ENCODE peak calls at places on chromosomes 16 and 17, in nine cellular contexts. J, B, U, Z, O, X, E, W and V are unnamed samples.

GRCh38 chr16:83701494-83701893 is 106.3 kb upstream of the HSBP1 start:
- DNase-seq in Z (no peak), O (no peak), J (no peak), X (peak), U (no peak), W (no peak), B (peak), E (no peak), V (no peak)

GRCh38 chr16:66161942-66162341 is 204.5 kb upstream of the CDH5 start:
- DNase-seq in B (no peak), E (no peak), O (no peak), U (no peak), W (no peak), J (no peak), X (no peak), Z (no peak), V (no peak)

GRCh38 chr16:12716658-12717057 is 87.0 kb downstream of the CPPED1 start:
- DNase-seq in J (no peak), B (no peak), Z (no peak), O (no peak), E (no peak), U (no peak), W (no peak), X (no peak), V (no peak)

GRCh38 chr17:9959377-9959981 is 54.4 kb upstream of the RCVRN start:
- DNase-seq in W (peak), X (peak), U (no peak), Z (peak), E (peak), O (peak), J (no peak), B (peak), V (no peak)

GRCh38 chr16:80303691-80304090 is 237.1 kb upstream of the DYNLRB2 start:
- DNase-seq in B (no peak), W (no peak), X (no peak), J (no peak), Z (no peak), U (no peak), O (no peak), E (no peak), V (no peak)

GRCh38 chr17:3818786-3819185 is 17.8 kb upstream of the ITGAE start:
- DNase-seq in O (no peak), W (no peak), B (no peak), U (no peak), E (no peak), J (no peak), X (no peak), Z (no peak), V (no peak)

GRCh38 chr17:47866941-47867340 is 16.0 kb upstream of the SP6 start:
- DNase-seq in Z (no peak), W (no peak), E (no peak), U (no peak), J (no peak), X (no peak), O (no peak), B (no peak), V (no peak)

GRCh38 chr16:78258651-78259050 is 159.2 kb downstream of the WWOX start:
- DNase-seq in X (no peak), O (no peak), J (no peak), Z (no peak), B (no peak), U (no peak), W (no peak), E (no peak), V (no peak)

GRCh38 chr16:79648846-79649245 is 48.3 kb upstream of the MAF start:
- DNase-seq in U (no peak), O (no peak), J (no peak), X (no peak), E (no peak), W (no peak), Z (no peak), B (no peak), V (no peak)

GRCh38 chr17:39705786-39706348 is 6.0 kb downstream of the ERBB2 start:
- DNase-seq in J (no peak), W (peak), O (no peak), Z (no peak), U (peak), X (peak), B (peak), E (no peak), V (no peak)

GRCh38 chr17:18921912-18922451 is 30.0 kb upstream of the SLC5A10 start:
- DNase-seq in W (peak), E (no peak), O (no peak), Z (no peak), B (peak), X (no peak), J (no peak), U (no peak), V (no peak)

GRCh38 chr17:34389343-34389742 is 26.3 kb upstream of the CCL1 start:
- DNase-seq in X (no peak), U (no peak), B (no peak), W (peak), Z (no peak), J (no peak), E (no peak), O (no peak), V (no peak)

GRCh38 chr17:12744298-12744697 is 45.0 kb upstream of the ARHGAP44 start:
- DNase-seq in Z (no peak), J (no peak), O (no peak), W (no peak), B (no peak), U (peak), E (no peak), X (no peak), V (no peak)

GRCh38 chr16:1779234-1779701 is 3.1 kb downstream of the SPSB3 start:
- DNase-seq in U (no peak), E (no peak), X (no peak), J (no peak), Z (no peak), W (no peak), O (no peak), B (no peak), V (no peak)

GRCh38 chr17:19368119-19368660 is 5.7 kb upstream of the B9D1 start:
- DNase-seq in X (no peak), W (no peak), B (no peak), J (no peak), E (no peak), O (no peak), Z (no peak), U (no peak), V (no peak)

GRCh38 chr17:48752399-48753288 is 24.1 kb upstream of the HOXB13 start:
- DNase-seq in U (no peak), O (no peak), X (peak), W (no peak), J (no peak), B (no peak), E (no peak), Z (no peak), V (no peak)

GRCh38 chr16:55842369-55843104 is 9.6 kb upstream of the CES1 start:
- DNase-seq in E (no peak), W (no peak), U (no peak), B (peak), Z (no peak), X (peak), O (no peak), J (no peak), V (no peak)

GRCh38 chr17:35297666-35298065 is 54.8 kb downstream of the SLFN5 start:
- DNase-seq in W (no peak), E (no peak), U (no peak), O (no peak), Z (no peak), B (no peak), J (no peak), X (no peak), V (no peak)

GRCh38 chr17:5545051-5545987 is 39.0 kb downstream of the NLRP1 start:
- DNase-seq in U (no peak), B (no peak), E (no peak), J (no peak), Z (no peak), W (no peak), O (no peak), X (no peak), V (peak)

GRCh38 chr17:50149425-50150353 is 788 bp downstream of the PPP1R9B start:
- DNase-seq in U (peak), E (no peak), O (no peak), W (peak), X (peak), B (peak), Z (no peak), J (no peak), V (no peak)

GRCh38 chr16:8908779-8909468 is 26.8 kb downstream of the LITAFD start:
- DNase-seq in E (no peak), O (no peak), W (no peak), Z (no peak), B (no peak), U (no peak), X (no peak), J (no peak), V (peak)

GRCh38 chr17:32998893-32999240 is 7.2 kb downstream of the SPACA3 start:
- DNase-seq in W (no peak), Z (no peak), J (no peak), X (no peak), O (no peak), U (no peak), E (no peak), B (no peak), V (no peak)

GRCh38 chr17:32481193-32481592 is 5.6 kb upstream of the CDK5R1 start:
- DNase-seq in X (no peak), Z (no peak), J (no peak), O (no peak), W (no peak), B (no peak), E (no peak), U (no peak), V (no peak)

GRCh38 chr17:49645654-49646053 is 32.2 kb downstream of the SPOP start:
- DNase-seq in E (no peak), O (no peak), Z (no peak), U (no peak), J (no peak), W (no peak), X (no peak), B (no peak), V (no peak)

GRCh38 chr17:59093702-59094231 is 12.9 kb downstream of the TRIM37 start:
- DNase-seq in U (peak), J (no peak), W (peak), B (peak), O (no peak), E (no peak), X (no peak), Z (peak), V (no peak)

GRCh38 chr17:29504711-29505110 is 62.1 kb downstream of the ABHD15 start:
- DNase-seq in Z (no peak), U (no peak), X (no peak), E (no peak), J (no peak), O (no peak), W (no peak), B (no peak), V (no peak)

GRCh38 chr17:49431743-49432142 is 17.1 kb upstream of the PHB1 start:
- DNase-seq in U (no peak), X (no peak), W (no peak), E (no peak), Z (no peak), J (no peak), O (no peak), B (no peak), V (no peak)

GRCh38 chr17:79838541-79839274 is 532 bp downstream of the CBX4 start:
- DNase-seq in W (peak), X (peak), E (no peak), U (no peak), B (peak), Z (no peak), O (peak), J (no peak), V (peak)

GRCh38 chr17:28895794-28896447 is 1.6 kb downstream of the FLOT2 start:
- DNase-seq in W (no peak), E (no peak), B (no peak), O (no peak), X (no peak), J (no peak), Z (no peak), U (no peak), V (no peak)

GRCh38 chr17:7909080-7909479 is 7.0 kb downstream of the RNF227 start:
- DNase-seq in O (no peak), J (no peak), U (no peak), X (no peak), Z (no peak), W (no peak), B (no peak), E (no peak), V (no peak)

GRCh38 chr17:62614142-62614541 is 13.3 kb upstream of the MRC2 start:
- DNase-seq in J (no peak), O (no peak), X (no peak), U (no peak), E (no peak), W (no peak), Z (no peak), B (no peak), V (peak)

GRCh38 chr17:4097165-4097960 is 45.5 kb downstream of the ZZEF1 start:
- DNase-seq in E (no peak), J (no peak), O (no peak), U (no peak), B (no peak), Z (no peak), X (no peak), W (no peak), V (no peak)

DNA sequence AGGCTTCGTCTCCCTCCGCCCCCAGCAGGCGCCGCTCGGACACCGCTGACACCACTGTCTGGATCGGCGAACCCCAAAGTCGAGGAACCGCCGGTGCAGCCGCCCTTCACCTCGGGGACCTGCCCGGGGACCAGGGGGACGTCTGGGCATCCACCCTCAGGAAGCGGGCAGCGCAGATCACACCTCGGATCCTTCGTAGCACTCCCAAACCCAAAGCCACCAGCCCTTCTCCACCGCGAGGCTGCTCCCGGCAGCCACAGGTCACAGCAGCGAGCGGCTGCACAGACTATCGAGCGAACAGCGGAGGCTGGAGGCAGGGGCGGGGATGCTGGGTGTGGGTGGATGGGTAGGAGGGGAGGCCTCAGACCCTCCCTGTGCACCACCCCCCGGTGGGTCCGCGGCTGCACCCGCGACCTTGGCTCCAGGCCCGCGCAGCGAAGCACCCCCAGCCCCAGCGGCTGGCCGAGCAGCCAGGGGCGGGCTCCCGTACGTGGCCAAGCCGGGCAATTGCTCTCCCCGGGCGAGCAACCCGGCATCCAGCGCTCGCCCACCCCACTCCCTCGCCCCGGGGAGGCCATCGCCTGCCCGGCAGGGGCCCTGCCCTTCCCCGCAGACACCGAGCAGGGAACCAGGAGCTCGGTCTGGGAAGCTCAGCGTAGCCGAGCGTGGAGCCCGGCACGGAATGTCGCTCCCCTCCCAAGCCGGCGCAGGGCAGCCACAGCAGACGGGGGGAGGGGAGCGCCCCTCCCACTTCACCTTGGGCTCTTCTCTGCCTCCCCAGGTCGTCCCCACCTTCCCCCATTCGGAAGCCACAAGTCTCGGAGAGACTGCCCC is 1.0 kb downstream of the SDK2 start:
- DNase-seq in B (no peak), O (peak), U (peak), J (no peak), E (no peak), Z (no peak), X (peak), W (peak), V (no peak)
- TF ChIP-seq CTCF in B (no peak), O (no peak), U (peak), J (peak), E (no peak), Z (no peak), X (no peak), W (no peak), V (no peak)

DNA sequence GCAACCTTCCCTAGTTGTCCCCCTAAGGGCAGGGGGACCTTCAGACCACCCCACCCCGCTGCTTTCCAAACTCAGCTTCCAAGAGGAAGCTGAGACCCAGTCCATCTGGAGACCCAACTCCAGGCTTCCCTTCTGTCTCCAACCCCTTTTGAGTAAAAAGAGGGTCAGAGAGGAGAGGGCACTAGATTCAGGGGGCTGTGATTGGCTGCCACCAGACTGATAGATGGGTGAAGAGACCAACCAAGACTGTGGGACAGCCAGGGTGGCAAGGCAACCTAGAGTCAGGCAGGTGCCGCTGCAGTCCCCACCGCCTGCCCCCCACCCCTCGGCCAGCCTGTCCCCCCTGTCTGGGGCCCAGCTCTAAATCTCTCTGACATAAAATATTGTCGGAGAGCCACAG is 92.5 kb downstream of the SDK2 start:
- DNase-seq in E (no peak), Z (no peak), J (no peak), W (no peak), X (no peak), O (no peak), U (no peak), B (no peak), V (no peak)
- H3K4me3 ChIP-seq in E (no peak), Z (no peak), J (peak), W (no peak), X (no peak), O (no peak), U (no peak), B (no peak), V (no peak)

GRCh38 chr16:87556941-87557459 is 45.3 kb upstream of the JPH3 start:
- DNase-seq in W (no peak), O (peak), Z (peak), X (no peak), J (no peak), E (no peak), B (no peak), U (peak), V (no peak)

GRCh38 chr16:87553174-87553573 is 49.1 kb upstream of the JPH3 start:
- DNase-seq in Z (no peak), E (no peak), U (no peak), X (no peak), B (no peak), W (no peak), O (no peak), J (no peak), V (no peak)

GRCh38 chr16:87552772-87553171 is 49.5 kb upstream of the JPH3 start:
- DNase-seq in J (no peak), W (no peak), E (no peak), U (no peak), X (no peak), B (no peak), O (no peak), Z (no peak), V (no peak)

GRCh38 chr16:87554754-87555427 is 47.4 kb upstream of the JPH3 start:
- DNase-seq in O (no peak), Z (no peak), B (no peak), W (no peak), J (no peak), E (no peak), U (no peak), X (no peak), V (no peak)

DNA sequence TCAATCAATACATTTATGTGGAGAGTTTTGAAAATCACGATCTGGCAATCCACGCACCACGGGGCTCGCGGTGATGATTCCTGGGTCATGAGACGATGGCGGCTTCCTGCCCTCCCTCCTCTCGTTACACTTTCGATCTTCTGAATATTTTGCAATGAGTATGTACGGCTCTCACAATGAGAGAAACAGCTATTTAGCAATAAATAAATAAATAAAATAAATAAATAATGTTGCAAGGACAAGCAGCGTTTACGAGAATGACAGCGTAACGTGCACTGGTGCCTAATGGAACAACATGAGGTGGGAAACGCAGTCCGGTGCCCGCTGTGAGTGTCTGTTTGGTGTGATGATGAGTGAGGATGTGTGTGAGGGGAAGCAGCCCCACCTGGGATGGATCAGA is 46.7 kb upstream of the JPH3 start:
- DNase-seq in B (no peak), O (no peak), X (no peak), U (no peak), Z (no peak), E (no peak), W (no peak), J (no peak), V (no peak)
- TF ChIP-seq POLR2A in B (no peak), O (no peak), X (no peak), U (no peak), Z (no peak), E (no peak), W (no peak), J (no peak), V (no peak)

DNA sequence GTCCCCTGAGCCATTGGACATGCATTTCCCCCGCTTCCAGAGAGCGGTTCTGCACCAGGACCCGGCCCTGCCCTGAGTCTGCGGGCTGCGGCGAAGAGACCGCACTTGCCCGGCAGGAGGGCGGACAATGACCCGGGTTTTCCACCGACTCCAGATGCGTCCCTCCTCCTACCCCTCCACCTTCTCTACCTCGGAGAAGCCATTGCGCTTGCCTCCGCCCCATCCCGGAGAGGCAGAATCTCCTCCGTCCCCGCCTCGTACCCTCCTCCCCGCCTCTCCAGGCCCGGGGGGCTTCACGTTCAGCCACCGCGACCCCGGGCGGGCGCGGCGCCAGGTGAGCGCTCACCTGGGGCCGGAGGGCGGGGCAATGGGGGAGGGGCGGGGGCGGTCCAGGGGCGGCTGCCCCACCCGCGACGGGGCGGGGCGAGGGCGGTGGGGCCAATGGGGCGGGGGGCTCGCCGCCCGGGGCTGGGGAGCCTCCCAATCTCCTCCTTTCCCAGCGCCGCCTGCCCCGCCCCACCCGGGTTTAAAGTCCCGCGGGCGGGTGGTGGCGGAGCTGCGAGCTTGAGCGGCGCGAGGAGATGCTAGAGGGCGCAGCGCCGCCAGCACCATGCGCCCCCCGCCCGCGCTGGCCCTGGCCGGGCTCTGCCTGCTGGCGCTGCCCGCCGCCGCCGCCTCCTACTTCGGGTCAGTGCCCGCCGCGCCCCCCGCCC is at the start of gene WNT9B:
- DNase-seq in X (peak), U (no peak), E (no peak), O (no peak), B (peak), W (peak), J (no peak), Z (no peak), V (no peak)
- TF ChIP-seq CTCF in X (no peak), U (no peak), E (peak), O (no peak), B (no peak), W (no peak), J (no peak), Z (no peak), V (no peak)

GRCh38 chr16:19411298-19411697 is 6.4 kb upstream of the TMC5 start:
- DNase-seq in E (no peak), B (no peak), X (no peak), Z (no peak), O (no peak), J (no peak), U (no peak), W (no peak), V (no peak)
- H3K4me3 ChIP-seq in E (peak), B (no peak), X (peak), Z (no peak), O (no peak), J (peak), U (no peak), W (peak), V (no peak)

GRCh38 chr16:85010931-85011845 is at the start of gene ZDHHC7:
- DNase-seq in X (peak), W (peak), E (peak), Z (peak), O (peak), U (peak), B (peak), J (peak), V (peak)
- TF ChIP-seq POLR2A in X (peak), W (peak), E (peak), Z (peak), O (peak), U (peak), B (peak), J (peak), V (no peak)

GRCh38 chr17:76593964-76594363 is 8.3 kb upstream of the ST6GALNAC2 start:
- DNase-seq in W (no peak), U (no peak), X (no peak), E (no peak), Z (no peak), J (no peak), B (no peak), O (no peak), V (no peak)
- TF ChIP-seq CTCF in W (no peak), U (no peak), X (no peak), E (no peak), Z (no peak), J (no peak), B (no peak), O (no peak), V (no peak)